ENCODE peak calls at places on chromosomes 1 and 21, in six cellular contexts. O is HepG2, C is GM12878, Y is A549, S is upper lobe of left lung, W is K562. J is an unnamed sample.

GRCh38 chr1:16198444-16199156 is 13.9 kb downstream of the ARHGEF19 start:
- ATAC-seq in W (no peak), C (peak; percentile 32), Y (no peak), S (no peak), O (no peak), J (no peak)

GRCh38 chr1:182430263-182431068 is 19.5 kb upstream of the RGSL1 start:
- ATAC-seq in Y (no peak), O (no peak), W (peak; percentile 83), S (no peak), C (peak; percentile 52), J (no peak)

GRCh38 chr1:205849619-205850355 is at the start of gene PM20D1:
- ATAC-seq in S (peak; percentile 92), C (no peak), W (peak; percentile 99), O (no peak), Y (no peak), J (peak; percentile 98)

GRCh38 chr1:203035111-203036000 is 9.1 kb downstream of the PPFIA4 start:
- ATAC-seq in C (no peak), W (no peak), S (no peak), Y (no peak), O (no peak), J (no peak)

GRCh38 chr1:31032266-31032665 is 33.3 kb downstream of the PUM1 start:
- ATAC-seq in Y (no peak), S (no peak), W (no peak), O (no peak), C (no peak), J (no peak)

GRCh38 chr1:14913475-14914155 is 239.9 kb upstream of the TMEM51 start:
- ATAC-seq in W (no peak), O (peak; percentile 61), C (peak; percentile 92), S (peak; percentile 11), Y (no peak), J (no peak)

GRCh38 chr1:119327066-119327435 is 41.5 kb upstream of the HAO2 start:
- ATAC-seq in Y (no peak), O (peak; percentile 70), C (no peak), W (no peak), S (no peak), J (no peak)

GRCh38 chr1:176885756-176886155 is 278.8 kb downstream of the ASTN1 start:
- ATAC-seq in O (no peak), C (no peak), S (no peak), Y (no peak), W (no peak), J (no peak)

GRCh38 chr1:9438431-9439073 is 100.7 kb upstream of the SLC25A33 start:
- ATAC-seq in C (no peak), W (no peak), Y (peak; percentile 94), S (peak; percentile 64), O (peak; percentile 59), J (peak; percentile 78)

GRCh38 chr1:94001397-94002045 is 92.3 kb upstream of the GCLM start:
- ATAC-seq in W (peak; percentile 25), O (no peak), S (no peak), Y (no peak), C (no peak), J (no peak)

GRCh38 chr1:8780405-8780804 is 37.0 kb downstream of the RERE start:
- ATAC-seq in C (peak; percentile 25), Y (no peak), S (no peak), W (no peak), O (no peak), J (no peak)

GRCh38 chr1:28848408-28848807 is 36.4 kb downstream of the OPRD1 start:
- ATAC-seq in S (peak; percentile 76), O (no peak), C (no peak), W (no peak), Y (no peak), J (no peak)

GRCh38 chr1:116679091-116679827 is 11.7 kb upstream of the IGSF3 start:
- ATAC-seq in O (no peak), S (no peak), W (peak; percentile 79), C (no peak), Y (no peak), J (no peak)

GRCh38 chr21:35088235-35088865 is 39.2 kb upstream of the RUNX1 start:
- ATAC-seq in S (no peak), C (no peak), Y (no peak), W (peak; percentile 49), O (no peak), J (no peak)

GRCh38 chr1:76580206-76580605 is 287.1 kb upstream of the ST6GALNAC5 start:
- ATAC-seq in Y (no peak), O (no peak), C (no peak), S (no peak), W (no peak), J (no peak)

GRCh38 chr1:152165291-152166077 is 6.5 kb upstream of the RPTN start:
- ATAC-seq in W (no peak), S (no peak), Y (no peak), O (no peak), C (no peak), J (no peak)

GRCh38 chr1:169486281-169486904 is 649 bp upstream of the SLC19A2 start:
- ATAC-seq in Y (peak; percentile 2), O (no peak), W (peak; percentile 13), S (no peak), C (no peak), J (peak; percentile 1)

GRCh38 chr1:169484107-169484506 is 1.6 kb downstream of the SLC19A2 start:
- ATAC-seq in Y (no peak), W (peak; percentile 2), S (no peak), O (no peak), C (no peak), J (no peak)

GRCh38 chr1:169487153-169487552 is 1.4 kb upstream of the SLC19A2 start:
- ATAC-seq in S (no peak), Y (no peak), W (no peak), C (no peak), O (no peak), J (no peak)

GRCh38 chr1:169484683-169485426 is 889 bp downstream of the SLC19A2 start:
- ATAC-seq in O (peak; percentile 80), Y (peak; percentile 62), W (peak; percentile 64), S (peak; percentile 71), C (peak; percentile 67), J (peak; percentile 42)

GRCh38 chr1:169485427-169486280 is at the start of gene SLC19A2:
- ATAC-seq in W (peak; percentile 95), C (peak; percentile 98), O (peak; percentile 98), S (peak; percentile 99), Y (peak; percentile 94), J (peak; percentile 96)
- TF ChIP-seq CTCF in W (peak; percentile 72), C (peak; percentile 44), O (peak; percentile 51), S (peak; percentile 55), Y (no peak), J (peak; percentile 40)

GRCh38 chr1:11790880-11791715 is 14.7 kb downstream of the MTHFR start:
- ATAC-seq in Y (peak; percentile 51), C (peak; percentile 63), W (peak; percentile 9), O (no peak), S (peak; percentile 92), J (peak; percentile 96)
- TF ChIP-seq POLR2A in Y (no peak), C (no peak), W (peak; percentile 34), O (no peak), S (no peak), J (no peak)

GRCh38 chr1:222989443-222989842 is 153.6 kb downstream of the TLR5 start:
- ATAC-seq in S (no peak), O (peak; percentile 87), C (no peak), Y (no peak), W (no peak), J (no peak)

GRCh38 chr1:222991908-222992307 is 151.1 kb downstream of the TLR5 start:
- ATAC-seq in O (no peak), Y (no peak), C (no peak), S (no peak), W (no peak), J (no peak)

GRCh38 chr1:222994506-222995229 is 148.4 kb downstream of the TLR5 start:
- ATAC-seq in S (no peak), C (no peak), W (no peak), Y (no peak), O (no peak), J (no peak)

GRCh38 chr1:222987616-222988015 is 155.4 kb downstream of the TLR5 start:
- ATAC-seq in S (no peak), Y (no peak), C (no peak), O (no peak), W (no peak), J (no peak)

GRCh38 chr1:222991177-222991576 is 151.9 kb downstream of the TLR5 start:
- ATAC-seq in C (no peak), O (no peak), S (no peak), W (no peak), Y (no peak), J (no peak)
- TF ChIP-seq EP300 in C (no peak), O (no peak), S (no peak), W (no peak), Y (no peak), J (no peak)

GRCh38 chr21:16942703-16943102 is 570.1 kb upstream of the CXADR start:
- ATAC-seq in O (peak; percentile 94), C (no peak), S (no peak), W (no peak), Y (no peak), J (no peak)
- TF ChIP-seq CTCF in O (peak; percentile 57), C (no peak), S (no peak), W (no peak), Y (peak; percentile 22), J (no peak)

GRCh38 chr1:3900150-3900968 is at the start of gene C1orf174:
- ATAC-seq in O (peak; percentile 78), S (peak; percentile 96), Y (peak; percentile 88), W (peak; percentile 90), C (peak; percentile 88), J (peak; percentile 91)
- TF ChIP-seq POLR2A in O (no peak), S (no peak), Y (peak; percentile 50), W (peak; percentile 72), C (peak; percentile 85), J (peak; percentile 54)

GRCh38 chr1:184805667-184806295 is 51.1 kb upstream of the EDEM3 start:
- ATAC-seq in W (peak; percentile 98), Y (peak; percentile 98), S (peak; percentile 92), O (peak; percentile 100), C (peak; percentile 99), J (peak; percentile 86)

GRCh38 chr1:184806296-184806721 is 51.7 kb upstream of the EDEM3 start:
- ATAC-seq in Y (peak; percentile 8), S (peak; percentile 65), W (peak; percentile 92), O (peak; percentile 22), C (peak; percentile 54), J (peak; percentile 28)

GRCh38 chr1:184813528-184814089 is 59.0 kb upstream of the EDEM3 start:
- ATAC-seq in W (no peak), S (no peak), C (no peak), O (no peak), Y (no peak), J (no peak)

GRCh38 chr1:184810735-184811316 is 56.2 kb upstream of the EDEM3 start:
- ATAC-seq in Y (no peak), C (no peak), W (no peak), S (no peak), O (no peak), J (no peak)

GRCh38 chr1:184811439-184812111 is 56.9 kb upstream of the EDEM3 start:
- ATAC-seq in W (no peak), S (no peak), Y (no peak), C (no peak), O (no peak), J (peak; percentile 58)
- TF ChIP-seq EP300 in W (no peak), S (no peak), Y (no peak), C (no peak), O (no peak), J (no peak)